ENCODE peak calls at places on chromosome 1, in five cellular contexts. Q is astrocyte, V is GM23248, E is fibroblast of lung, O is mammary epithelial cell. H is an unnamed sample.

GRCh38 chr1:40399984-40400704 is 26.6 kb downstream of the SMAP2 start:
- DNase-seq in Q (no peak), V (no peak), E (no peak), O (no peak), H (no peak)

GRCh38 chr1:181100924-181101323 is 12.4 kb downstream of the IER5 start:
- DNase-seq in Q (no peak), V (no peak), E (no peak), O (no peak), H (no peak)

GRCh38 chr1:12384836-12385456 is 155.1 kb downstream of the VPS13D start:
- DNase-seq in Q (no peak), V (no peak), E (no peak), O (no peak), H (no peak)

GRCh38 chr1:44643721-44644330 is 30.5 kb downstream of the TMEM53 start:
- DNase-seq in Q (peak; percentile 32), V (no peak), E (peak; percentile 33), O (no peak), H (no peak)

GRCh38 chr1:184752656-184753055 is 2.0 kb downstream of the EDEM3 start:
- DNase-seq in Q (no peak), V (no peak), E (no peak), O (no peak), H (no peak)

GRCh38 chr1:231241751-231242150 is 739 bp downstream of the GNPAT start:
- DNase-seq in Q (no peak), V (peak; percentile 53), E (peak; percentile 2), O (peak; percentile 26), H (peak; percentile 48)

GRCh38 chr1:22930235-22930912 is 42.3 kb downstream of the LACTBL1 start:
- DNase-seq in Q (no peak), V (peak; percentile 65), E (peak; percentile 8), O (peak; percentile 16), H (peak; percentile 73)

GRCh38 chr1:109240158-109241152 is 8.9 kb upstream of the CELSR2 start:
- DNase-seq in Q (peak; percentile 49), V (peak; percentile 91), E (peak; percentile 70), O (peak; percentile 97), H (peak; percentile 64)

DNA sequence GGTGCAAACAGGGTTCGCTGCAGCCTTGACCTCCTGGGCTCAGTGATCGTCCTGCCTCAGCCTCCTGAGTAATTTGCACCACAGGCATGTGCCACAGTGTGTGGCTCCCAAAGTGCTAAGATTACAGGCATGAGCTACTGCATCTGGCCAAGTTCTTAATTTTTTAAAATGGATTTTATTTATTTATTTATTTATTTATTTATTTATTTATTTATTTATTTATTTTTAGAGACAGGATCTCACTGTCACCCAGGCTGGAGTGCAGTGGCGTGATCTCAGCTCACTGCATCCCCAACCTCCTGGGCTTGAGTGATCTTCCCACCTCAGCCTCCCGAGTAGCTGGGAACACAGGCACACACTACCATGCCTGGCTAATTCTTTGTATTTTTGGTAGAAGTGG is 54.7 kb downstream of the KIF1B start:
- DNase-seq in Q (no peak), V (no peak), E (no peak), O (no peak), H (no peak)
- H3K4me1 ChIP-seq in Q (no peaks in the 10 kb centered on the region), V (peaks cover 3% of the 10 kb centered on the region), E (no peaks in the 10 kb centered on the region), O (no peaks in the 10 kb centered on the region), H (no peaks in the 10 kb centered on the region)

DNA sequence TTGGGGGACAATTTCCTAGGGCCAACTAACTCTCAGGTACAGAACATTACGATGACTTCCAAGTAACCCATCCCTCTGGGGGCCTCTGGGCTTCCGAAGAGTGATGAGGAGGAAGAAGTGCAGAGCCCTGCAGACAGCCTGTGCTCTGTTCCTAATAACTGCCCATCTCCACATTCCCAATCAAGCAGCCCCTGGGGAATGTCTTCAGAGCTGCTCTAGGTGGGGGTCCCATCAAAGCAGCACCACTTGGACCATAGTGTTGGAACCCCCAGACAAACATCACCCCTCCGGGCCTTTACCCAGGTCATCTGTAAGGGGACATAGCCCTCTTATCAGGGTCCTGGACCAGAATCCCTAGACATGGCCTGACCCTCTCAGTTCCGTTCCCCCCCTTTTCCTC is 357.3 kb downstream of the NPHP4 start:
- DNase-seq in Q (no peak), V (no peak), E (no peak), O (no peak), H (no peak)
- H3K9ac ChIP-seq in Q (no peak overlapping the region), V (no peak overlapping the region), E (no peak overlapping the region), O (no peak overlapping the region), H (no peak overlapping the region)

DNA sequence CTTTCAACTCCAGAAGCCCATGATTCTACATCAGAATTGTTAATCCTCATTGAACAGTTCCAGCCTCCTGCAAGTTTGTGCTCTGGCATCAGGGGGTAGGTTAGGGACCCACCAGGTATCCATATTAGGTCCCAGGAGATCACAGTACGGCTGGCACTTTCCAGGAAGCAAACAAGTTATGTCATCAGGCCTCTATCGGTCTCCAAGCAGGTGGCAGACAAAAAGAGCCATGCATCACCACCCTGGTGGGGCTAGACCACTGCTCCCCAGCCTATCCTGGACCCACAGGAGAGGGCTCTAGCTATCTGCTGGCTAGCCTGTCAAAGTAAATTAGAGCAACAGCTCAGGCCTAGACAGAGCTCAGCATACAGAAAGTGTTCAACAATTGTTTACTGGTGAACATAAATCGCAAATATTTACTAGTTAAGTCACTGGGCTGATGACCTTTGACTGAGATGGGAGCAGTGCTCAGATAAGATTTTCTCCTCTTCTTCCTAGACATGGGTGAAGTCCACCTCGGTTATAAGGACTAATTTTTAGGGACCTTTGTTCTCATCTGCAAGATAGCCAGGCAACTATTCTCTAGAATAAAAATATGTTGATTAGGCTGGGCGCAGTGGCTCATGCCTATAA is 6.4 kb downstream of the NUAK2 start:
- DNase-seq in Q (no peak), V (no peak), E (no peak), O (no peak), H (no peak)
- H3K4me1 ChIP-seq in Q (peaks cover 53% of the 10 kb centered on the region), V (peaks cover 14% of the 10 kb centered on the region), E (peaks cover 33% of the 10 kb centered on the region), O (peaks cover 44% of the 10 kb centered on the region), H (peaks cover 23% of the 10 kb centered on the region)

DNA sequence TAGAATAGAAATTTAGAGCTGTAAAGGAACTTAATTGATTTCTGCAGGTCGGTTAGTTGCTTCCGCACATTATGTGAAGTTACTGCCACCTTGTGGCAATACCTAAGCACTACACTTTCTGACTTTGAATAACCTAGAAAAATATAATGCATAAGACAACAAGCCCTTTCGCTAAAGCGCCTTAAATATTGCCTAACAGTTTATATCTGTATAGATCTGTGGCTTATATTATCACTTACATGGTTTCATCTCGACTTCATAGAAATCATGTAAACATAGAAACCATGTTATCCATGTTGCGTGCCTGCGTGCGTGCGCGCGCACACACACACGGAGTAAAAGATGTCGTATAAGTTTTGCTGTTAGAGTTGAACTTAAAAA is 10.9 kb upstream of the IFI16 start:
- DNase-seq in Q (peak; percentile 22), V (peak; percentile 78), E (peak; percentile 48), O (peak; percentile 50), H (peak; percentile 83)
- H3K9ac ChIP-seq in Q (peak overlapping the region; percentile 91), V (peak overlapping the region; percentile 86), E (peak overlapping the region; percentile 40), O (peak overlapping the region; percentile 27), H (peak overlapping the region; percentile 94)

H was measured in adipocyte.